ENCODE peak calls at places on chromosomes 1 and 21, in eight cellular contexts. O is GM12878, S is A549, B is WTC11, G is NB4, D is SK-N-SH, Y is HCT116, V is HepG2. T is an unnamed sample.

GRCh38 chr1:84643183-84643582 is 47.1 kb downstream of the SSX2IP start:
- DNase-seq in O (no peak), S (no peak), B (no peak), G (no peak), D (no peak), Y (no peak), V (no peak), T (no peak)

GRCh38 chr1:32144033-32144432 is 35.4 kb upstream of the TXLNA start:
- DNase-seq in O (no peak), S (no peak), B (no peak), G (no peak), D (no peak), Y (no peak), V (no peak), T (no peak)

GRCh38 chr1:208445710-208446702 is 201.8 kb upstream of the PLXNA2 start:
- DNase-seq in O (no peak), S (no peak), B (no peak), G (no peak), D (peak; percentile 26), Y (no peak), V (no peak), T (peak; percentile 16)

GRCh38 chr1:150076066-150076465 is 8.5 kb downstream of the VPS45 start:
- DNase-seq in O (peak; percentile 12), S (no peak), B (no peak), G (no peak), D (no peak), Y (no peak), V (no peak), T (no peak)

GRCh38 chr1:21655748-21656147 is 13.4 kb downstream of the RAP1GAP start:
- DNase-seq in O (no peak), S (peak; percentile 62), B (peak; percentile 67), G (no peak), D (peak; percentile 69), Y (peak; percentile 49), V (peak; percentile 33), T (no peak)

GRCh38 chr1:67880056-67880601 is 46.9 kb upstream of the GNG12 start:
- DNase-seq in O (no peak), S (peak; percentile 42), B (no peak), G (no peak), D (peak; percentile 46), Y (no peak), V (no peak), T (peak; percentile 66)

GRCh38 chr1:31633117-31633516 is 11.6 kb downstream of the PEF1 start:
- DNase-seq in O (no peak), S (peak; percentile 22), B (peak; percentile 75), G (peak; percentile 44), D (no peak), Y (no peak), V (peak; percentile 24), T (no peak)

GRCh38 chr1:54052470-54052933 is 502 bp downstream of the TMEM59 start:
- DNase-seq in O (no peak), S (peak; percentile 25), B (peak; percentile 18), G (peak; percentile 59), D (peak; percentile 64), Y (no peak), V (peak; percentile 31), T (peak; percentile 55)

GRCh38 chr1:62054188-62054587 is 140.5 kb upstream of the L1TD1 start:
- DNase-seq in O (no peak), S (no peak), B (no peak), G (no peak), D (no peak), Y (no peak), V (no peak), T (no peak)

GRCh38 chr21:28089599-28090421 is 902.9 kb downstream of the LTN1 start:
- DNase-seq in O (no peak), S (no peak), B (no peak), G (no peak), D (no peak), Y (no peak), V (no peak), T (no peak)

GRCh38 chr1:11531314-11531870 is 52.4 kb downstream of the DISP3 start:
- DNase-seq in O (no peak), S (no peak), B (peak; percentile 14), G (no peak), D (no peak), Y (no peak), V (no peak), T (no peak)

GRCh38 chr1:198175418-198176170 is 18.8 kb downstream of the NEK7 start:
- DNase-seq in O (no peak), S (no peak), B (no peak), G (no peak), D (no peak), Y (no peak), V (no peak), T (no peak)

GRCh38 chr21:25373126-25374082 is 233.9 kb downstream of the MRPL39 start:
- DNase-seq in O (no peak), S (no peak), B (peak; percentile 36), G (no peak), D (no peak), Y (no peak), V (no peak), T (no peak)

GRCh38 chr1:90784186-90784847 is 67.2 kb upstream of the BARHL2 start:
- DNase-seq in O (no peak), S (no peak), B (no peak), G (no peak), D (no peak), Y (no peak), V (no peak), T (no peak)

GRCh38 chr1:178282949-178283367 is 189.1 kb downstream of the RASAL2 start:
- DNase-seq in O (no peak), S (peak; percentile 40), B (no peak), G (peak; percentile 75), D (peak; percentile 24), Y (peak; percentile 26), V (peak; percentile 25), T (peak; percentile 69)

DNA sequence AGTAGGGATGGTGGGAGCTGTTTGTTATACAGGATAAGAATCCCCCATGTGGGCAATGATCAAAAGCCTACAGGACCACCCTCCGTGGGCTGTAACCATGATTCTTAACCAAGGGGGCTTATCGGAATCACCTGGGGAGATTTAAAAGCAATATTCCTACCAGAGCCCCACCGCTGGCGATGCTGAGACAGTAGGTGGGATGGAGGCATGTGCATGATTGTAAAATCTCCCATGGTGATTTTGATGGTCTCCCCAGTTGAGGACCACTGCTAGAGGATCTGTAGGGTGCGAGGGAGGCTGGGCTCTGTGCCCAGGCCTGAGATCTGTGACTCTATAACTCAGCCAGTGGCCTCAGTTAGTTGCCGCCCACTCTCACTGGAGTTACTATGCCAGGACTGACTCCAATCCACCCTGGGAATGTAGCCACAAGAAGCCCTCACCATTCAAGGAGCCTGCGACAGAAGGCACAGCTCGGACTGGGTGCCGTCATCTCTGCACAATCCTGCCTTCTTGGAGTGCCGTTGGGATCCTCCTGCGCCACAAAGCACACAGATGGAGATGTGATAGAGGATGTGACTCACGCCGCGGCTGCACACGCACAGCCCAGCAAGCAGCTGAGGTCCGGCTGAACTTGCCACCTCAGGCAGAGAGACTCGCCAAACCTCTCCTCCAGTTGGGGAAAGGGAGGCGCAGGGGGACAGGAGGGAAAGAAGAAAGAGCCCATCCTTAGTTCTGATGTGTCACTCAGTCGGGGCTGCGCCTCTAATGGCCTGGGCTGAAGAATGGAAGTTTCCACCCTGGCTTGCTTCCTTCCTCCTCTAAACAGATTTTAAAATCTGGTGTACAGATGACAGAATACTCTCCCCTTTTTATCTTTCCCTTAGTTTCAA is 26.5 kb downstream of the AKNAD1 start:
- DNase-seq in O (no peak), S (peak; percentile 76), B (no peak), G (peak; percentile 88), D (peak; percentile 69), Y (peak; percentile 53), V (peak; percentile 8), T (peak; percentile 94)
- TF ChIP-seq MAX in O (no peak), S (peak; percentile 24), B (no peak), G (no peak), D (peak; percentile 74), Y (peak; percentile 79), V (no peak), T (no peak)

DNA sequence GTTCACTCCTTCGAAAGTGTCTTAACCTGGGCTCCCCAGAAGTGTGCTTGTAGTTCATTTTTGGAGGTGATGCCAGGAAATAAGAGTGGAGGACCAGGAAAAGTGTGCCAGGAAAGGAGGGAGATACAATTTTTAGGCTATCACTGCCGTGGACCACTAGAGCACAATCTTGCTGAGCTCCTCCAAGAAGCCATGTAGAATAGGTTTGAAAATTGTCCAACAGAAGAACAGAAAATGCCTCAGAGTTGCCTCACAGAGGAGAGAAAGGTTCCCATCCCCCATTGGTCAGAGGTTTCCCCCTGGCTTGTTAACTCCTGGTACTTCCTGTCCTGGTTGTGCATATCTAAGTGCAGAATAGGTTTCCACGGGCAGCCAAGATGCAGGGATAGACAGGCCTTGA is 41.6 kb downstream of the CATSPERE start:
- DNase-seq in O (no peak), S (no peak), B (no peak), G (no peak), D (no peak), Y (no peak), V (no peak), T (no peak)
- TF ChIP-seq MAX in O (no peak), S (no peak), B (no peak), G (no peak), D (no peak), Y (no peak), V (no peak), T (no peak)

DNA sequence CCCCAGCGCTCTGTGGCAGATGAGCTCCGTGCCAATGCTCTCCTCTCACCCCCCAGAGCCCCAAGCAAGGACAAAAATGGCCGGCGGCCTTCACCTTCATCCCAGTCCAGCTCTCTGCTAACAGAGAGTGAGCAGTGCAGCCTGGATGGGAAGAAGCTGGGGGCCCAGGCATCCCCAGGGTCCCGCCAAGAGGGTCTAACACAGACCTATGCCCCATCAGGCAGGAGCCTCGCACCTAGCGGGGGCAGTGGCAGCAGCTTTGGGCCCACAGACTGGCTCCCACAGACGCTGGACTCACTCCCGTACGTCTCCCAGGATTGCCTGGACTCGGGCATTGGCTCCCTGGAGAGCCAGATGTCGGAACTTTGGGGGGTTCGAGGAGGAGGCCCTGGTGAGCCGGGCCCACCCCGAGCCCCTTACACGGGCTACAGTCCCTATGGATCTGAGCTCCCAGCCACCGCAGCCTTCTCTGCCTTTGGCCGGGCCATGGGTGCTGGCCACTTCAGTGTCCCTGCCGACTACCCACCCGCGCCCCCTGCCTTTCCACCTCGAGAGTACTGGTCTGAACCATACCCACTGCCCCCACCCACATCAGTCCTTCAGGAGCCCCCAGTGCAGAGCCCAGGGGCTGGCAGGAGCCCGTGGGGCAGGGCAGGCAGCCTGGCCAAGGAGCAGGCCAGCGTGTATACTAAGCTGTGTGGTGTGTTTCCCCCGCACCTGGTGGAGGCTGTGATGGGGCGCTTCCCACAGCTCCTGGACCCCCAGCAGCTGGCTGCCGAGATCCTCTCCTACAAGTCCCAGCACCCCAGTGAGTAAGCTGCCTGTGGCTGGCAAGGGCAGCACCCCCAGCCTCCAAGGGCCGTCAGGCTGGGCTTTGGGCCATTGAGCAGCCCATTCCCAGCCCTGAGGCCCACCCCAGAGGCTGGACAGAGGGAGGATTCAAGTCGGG is 8.7 kb downstream of the ZC3H12A start:
- DNase-seq in O (no peak), S (no peak), B (no peak), G (no peak), D (no peak), Y (no peak), V (no peak), T (no peak)
- TF ChIP-seq MAX in O (no peak), S (no peak), B (no peak), G (no peak), D (no peak), Y (no peak), V (no peak), T (no peak)

GRCh38 chr1:95548211-95548610 is 314.2 kb downstream of the RWDD3 start:
- DNase-seq in O (no peak), S (no peak), B (no peak), G (no peak), D (no peak), Y (no peak), V (no peak), T (no peak)

GRCh38 chr1:95551201-95551600 is 317.2 kb downstream of the RWDD3 start:
- DNase-seq in O (no peak), S (no peak), B (no peak), G (no peak), D (no peak), Y (no peak), V (no peak), T (no peak)

GRCh38 chr1:95547000-95547399 is 313.0 kb downstream of the RWDD3 start:
- DNase-seq in O (no peak), S (no peak), B (no peak), G (no peak), D (no peak), Y (no peak), V (no peak), T (no peak)
- TF ChIP-seq MAX in O (no peak), S (no peak), B (no peak), G (no peak), D (no peak), Y (no peak), V (no peak), T (no peak)